ENCODE peak calls at places on chromosomes 5 and 9, in four cellular contexts. One of them, this sample, is unnamed.

GRCh38 chr5:87300744-87301143 is 33.1 kb downstream of the RASA1 start:
- DNase-seq in T47D: no peak
- DNase-seq in DMS153: no peak
- DNase-seq in NCI-H1048: no peak
- DNase-seq in this sample: peak

GRCh38 chr5:172045315-172045632 is 38.8 kb upstream of the FBXW11 start:
- DNase-seq in T47D: no peak
- DNase-seq in DMS153: no peak
- DNase-seq in NCI-H1048: no peak
- DNase-seq in this sample: no peak

GRCh38 chr5:77138981-77139380 is 51.9 kb upstream of the ZBED3 start:
- DNase-seq in T47D: no peak
- DNase-seq in DMS153: no peak
- DNase-seq in NCI-H1048: no peak
- DNase-seq in this sample: no peak

GRCh38 chr5:36689225-36689624 is 82.8 kb downstream of the SLC1A3 start:
- DNase-seq in T47D: no peak
- DNase-seq in DMS153: no peak
- DNase-seq in NCI-H1048: no peak
- DNase-seq in this sample: no peak

GRCh38 chr5:81834021-81834660 is 83.2 kb upstream of the SSBP2 start:
- DNase-seq in T47D: no peak
- DNase-seq in DMS153: no peak
- DNase-seq in NCI-H1048: no peak
- DNase-seq in this sample: no peak

GRCh38 chr5:126794157-126794828 is 17.4 kb downstream of the LMNB1 start:
- DNase-seq in T47D: no peak
- DNase-seq in DMS153: no peak
- DNase-seq in NCI-H1048: no peak
- DNase-seq in this sample: no peak

GRCh38 chr9:33111621-33112020 is 35.1 kb upstream of the SMU1 start:
- DNase-seq in T47D: no peak
- DNase-seq in DMS153: no peak
- DNase-seq in NCI-H1048: no peak
- DNase-seq in this sample: no peak

GRCh38 chr9:76704601-76705204 is 59.5 kb upstream of the PCA3 start:
- DNase-seq in T47D: peak
- DNase-seq in DMS153: peak
- DNase-seq in NCI-H1048: peak
- DNase-seq in this sample: no peak

GRCh38 chr9:135334953-135335460 is 144.6 kb upstream of the PPP1R26 start:
- DNase-seq in T47D: no peak
- DNase-seq in DMS153: no peak
- DNase-seq in NCI-H1048: no peak
- DNase-seq in this sample: no peak

GRCh38 chr9:98877211-98877730 is 66.4 kb upstream of the COL15A1 start:
- DNase-seq in T47D: no peak
- DNase-seq in DMS153: no peak
- DNase-seq in NCI-H1048: no peak
- DNase-seq in this sample: no peak

GRCh38 chr9:134629061-134629585 is 12.5 kb upstream of the COL5A1 start:
- DNase-seq in T47D: no peak
- DNase-seq in DMS153: no peak
- DNase-seq in NCI-H1048: no peak
- DNase-seq in this sample: no peak

This sample was measured in 8988T.